ENCODE peak calls at places on chromosome 10, in ten cellular contexts. R, I, J, Q, B, E, N, S, P and V are unnamed samples.

GRCh38 chr10:118543714-118544400 is 51.6 kb downstream of the PRLHR start:
- DNase-seq in N (peak; percentile 38), S (no peak), E (no peak), P (peak; percentile 47), R (peak; percentile 20), Q (no peak), B (peak; percentile 14), I (peak; percentile 22), J (peak; percentile 72), V (peak; percentile 40)

GRCh38 chr10:70738425-70739121 is 46.6 kb downstream of the TBATA start:
- DNase-seq in E (no peak), J (no peak), I (no peak), B (no peak), R (no peak), S (no peak), P (no peak), N (no peak), Q (no peak), V (no peak)

GRCh38 chr10:114748270-114748669 is 73.3 kb upstream of the FHIP2A start:
- DNase-seq in Q (no peak), R (no peak), S (no peak), P (no peak), J (no peak), E (no peak), B (no peak), I (no peak), N (no peak), V (no peak)

GRCh38 chr10:112137381-112137987 is 46.1 kb downstream of the GPAM start:
- DNase-seq in Q (peak; percentile 17), P (peak; percentile 64), R (peak; percentile 36), S (peak; percentile 10), N (peak; percentile 54), E (no peak), I (peak; percentile 30), J (peak; percentile 90), B (peak; percentile 3), V (peak; percentile 10)

GRCh38 chr10:113415246-113415645 is 137.6 kb upstream of the HABP2 start:
- DNase-seq in Q (no peak), I (no peak), E (no peak), P (peak; percentile 4), B (no peak), N (no peak), J (no peak), R (no peak), S (no peak), V (no peak)

GRCh38 chr10:61993676-61994401 is 92.3 kb downstream of the ARID5B start:
- DNase-seq in P (peak; percentile 63), Q (no peak), B (no peak), N (no peak), I (no peak), J (no peak), R (no peak), E (peak; percentile 5), S (no peak), V (peak; percentile 80)

GRCh38 chr10:122204691-122205489 is 66.2 kb upstream of the BTBD16 start:
- DNase-seq in E (no peak), N (no peak), S (no peak), R (no peak), J (no peak), I (no peak), Q (no peak), P (no peak), B (no peak), V (no peak)

GRCh38 chr10:84293574-84294016 is 34.8 kb upstream of the CCSER2 start:
- DNase-seq in B (no peak), S (no peak), N (no peak), Q (no peak), R (no peak), J (no peak), E (no peak), I (no peak), P (no peak), V (no peak)

GRCh38 chr10:6399879-6400278 is 180.2 kb downstream of the PRKCQ start:
- DNase-seq in N (no peak), P (no peak), R (no peak), J (no peak), Q (no peak), E (no peak), S (no peak), B (no peak), I (no peak), V (no peak)

GRCh38 chr10:69874464-69874863 is 72.8 kb downstream of the COL13A1 start:
- DNase-seq in B (no peak), N (no peak), Q (no peak), P (peak; percentile 80), I (peak; percentile 65), E (no peak), S (no peak), R (no peak), J (no peak), V (no peak)

GRCh38 chr10:121899727-121900126 is 28.1 kb downstream of the ATE1 start:
- DNase-seq in N (no peak), E (no peak), B (no peak), I (no peak), S (no peak), R (no peak), J (no peak), Q (no peak), P (no peak), V (no peak)

GRCh38 chr10:24894309-24894708 is 58.1 kb downstream of the PRTFDC1 start:
- DNase-seq in B (no peak), E (no peak), I (no peak), R (no peak), Q (no peak), J (no peak), N (no peak), S (no peak), P (peak; percentile 87), V (no peak)

GRCh38 chr10:48737866-48738265 is 53.2 kb downstream of the WDFY4 start:
- DNase-seq in I (no peak), Q (no peak), S (no peak), E (no peak), J (no peak), P (no peak), R (no peak), B (no peak), N (no peak), V (no peak)

GRCh38 chr10:48604408-48605263 is at the start of gene ARHGAP22:
- DNase-seq in I (no peak), J (peak; percentile 73), S (no peak), R (no peak), Q (no peak), E (no peak), N (no peak), P (no peak), B (no peak), V (no peak)

GRCh38 chr10:17229016-17229716 is 1.1 kb downstream of the VIM start:
- DNase-seq in P (peak; percentile 94), S (peak; percentile 25), R (peak; percentile 72), E (no peak), B (peak; percentile 2), I (no peak), N (peak; percentile 69), J (peak; percentile 83), Q (peak; percentile 65), V (no peak)

GRCh38 chr10:52443419-52444388 is 129.6 kb downstream of the DKK1 start:
- DNase-seq in N (no peak), J (no peak), I (peak; percentile 82), E (no peak), R (no peak), Q (no peak), B (no peak), S (no peak), P (peak; percentile 97), V (no peak)

GRCh38 chr10:79323602-79324001 is 23.7 kb upstream of the PPIF start:
- DNase-seq in E (no peak), B (no peak), R (no peak), I (no peak), P (no peak), S (no peak), N (no peak), J (no peak), Q (no peak), V (no peak)

GRCh38 chr10:88838766-88839165 is 12.9 kb downstream of the ANKRD22 start:
- DNase-seq in Q (no peak), R (no peak), N (no peak), I (no peak), S (no peak), E (no peak), P (no peak), J (no peak), B (no peak), V (no peak)

GRCh38 chr10:81876253-81876731 is 1.3 kb downstream of the NRG3 start:
- DNase-seq in B (no peak), R (no peak), S (peak; percentile 8), J (no peak), N (no peak), Q (no peak), P (no peak), E (no peak), I (no peak), V (no peak)

GRCh38 chr10:5461914-5462840 is 37.2 kb downstream of the CALML5 start:
- DNase-seq in E (no peak), N (no peak), I (no peak), S (no peak), R (no peak), J (no peak), Q (no peak), P (peak; percentile 40), B (no peak), V (no peak)

GRCh38 chr10:95327367-95327766 is 36.6 kb upstream of the PDLIM1 start:
- DNase-seq in P (peak; percentile 20), R (no peak), I (no peak), J (no peak), S (no peak), Q (no peak), N (no peak), E (no peak), B (peak; percentile 69), V (no peak)

GRCh38 chr10:78931333-78932083 is 137.3 kb upstream of the ZMIZ1 start:
- DNase-seq in B (no peak), I (peak; percentile 63), S (no peak), R (no peak), N (no peak), Q (no peak), E (peak; percentile 18), P (peak; percentile 93), J (no peak), V (no peak)

GRCh38 chr10:44572146-44572545 is 187.2 kb upstream of the CXCL12 start:
- DNase-seq in S (no peak), J (no peak), Q (no peak), N (no peak), E (no peak), I (no peak), B (no peak), P (no peak), R (no peak), V (no peak)

GRCh38 chr10:129694633-129695356 is 227.8 kb downstream of the MGMT start:
- DNase-seq in I (no peak), R (no peak), N (no peak), Q (no peak), S (no peak), J (no peak), P (peak; percentile 81), B (no peak), E (no peak), V (no peak)

GRCh38 chr10:22252801-22253577 is 35.2 kb upstream of the EBLN1 start:
- DNase-seq in E (no peak), I (no peak), J (peak; percentile 66), P (no peak), N (peak; percentile 55), Q (no peak), B (peak; percentile 19), R (peak; percentile 24), S (peak; percentile 81), V (no peak)